ENCODE peak calls at places on chromosomes 7 and 10, in six cellular contexts. I is activated T-cell treated with anti-CD3 and anti-CD28 coated beads, Interleukin-2, amount 50 U/mL, for 72 hours; C is NCI-H2081; Y is iris pigment epithelial cell; T is GM12865; B is C1 segment of cervical spinal cord. X is an unnamed sample.

GRCh38 chr10:100886946-100887345 is 25.8 kb upstream of the SLF2 start:
- DNase-seq in I (no peak), C (no peak), Y (no peak), T (no peak), B (no peak), X (no peak)

GRCh38 chr10:69497611-69498390 is 46.5 kb downstream of the TSPAN15 start:
- DNase-seq in I (no peak), C (no peak), Y (no peak), T (no peak), B (no peak), X (no peak)

GRCh38 chr10:128297709-128298457 is 171.7 kb upstream of the MKI67 start:
- DNase-seq in I (no peak), C (no peak), Y (no peak), T (no peak), B (no peak), X (no peak)

GRCh38 chr10:86215021-86215420 is 151.6 kb downstream of the GRID1 start:
- DNase-seq in I (no peak), C (no peak), Y (no peak), T (no peak), B (no peak), X (no peak)

GRCh38 chr10:22437620-22438588 is 92.6 kb downstream of the SPAG6 start:
- DNase-seq in I (no peak), C (no peak), Y (peak), T (no peak), B (peak), X (peak)

GRCh38 chr10:94225589-94225988 is 137.2 kb downstream of the NOC3L start:
- DNase-seq in I (no peak), C (no peak), Y (no peak), T (no peak), B (no peak), X (no peak)

GRCh38 chr7:124201768-124202349 is 169.0 kb upstream of the TMEM229A start:
- DNase-seq in I (no peak), C (no peak), Y (peak), T (no peak), B (no peak), X (no peak)

GRCh38 chr10:102484021-102484420 is 18.5 kb downstream of the ACTR1A start:
- DNase-seq in I (no peak), C (no peak), Y (no peak), T (no peak), B (no peak), X (no peak)

GRCh38 chr10:102714621-102715455 is at the start of gene SFXN2:
- DNase-seq in I (peak), C (no peak), Y (no peak), T (peak), B (no peak), X (no peak)

GRCh38 chr7:27046854-27047549 is 48.8 kb downstream of the HOXA1 start:
- DNase-seq in I (no peak), C (no peak), Y (peak), T (no peak), B (no peak), X (no peak)